ENCODE peak calls at places on chromosomes 3 and 15, in five cellular contexts. Z is AG08396, C is posterior cingulate gyrus, E is H7, N is head of caudate nucleus. A is an unnamed sample.

GRCh38 chr15:69660658-69661405 is 208.2 kb downstream of the RPLP1 start:
- DNase-seq in Z (no peak), C (no peak), E (no peak), N (no peak), A (no peak)

GRCh38 chr15:80476036-80476435 is 71.9 kb downstream of the ARNT2 start:
- DNase-seq in Z (no peak), C (no peak), E (no peak), N (no peak), A (no peak)

GRCh38 chr15:56261854-56262509 is 18.3 kb upstream of the RFX7 start:
- DNase-seq in Z (peak; percentile 7), C (no peak), E (no peak), N (no peak), A (no peak)

GRCh38 chr3:141020139-141020940 is 30.8 kb upstream of the SPSB4 start:
- DNase-seq in Z (no peak), C (no peak), E (no peak), N (no peak), A (no peak)

GRCh38 chr3:124078978-124079911 is 87.3 kb upstream of the ROPN1 start:
- DNase-seq in Z (peak; percentile 41), C (no peak), E (no peak), N (peak; percentile 66), A (no peak)

GRCh38 chr3:13420051-13420816 is at the start of gene NUP210:
- DNase-seq in Z (no peak), C (no peak), E (peak; percentile 97), N (peak; percentile 71), A (no peak)

GRCh38 chr3:184486614-184487013 is 75.0 kb upstream of the EPHB3 start:
- DNase-seq in Z (no peak), C (no peak), E (no peak), N (no peak), A (no peak)

GRCh38 chr3:4351164-4351855 is 48.1 kb downstream of the SETMAR start:
- DNase-seq in Z (peak; percentile 18), C (no peak), E (no peak), N (no peak), A (no peak)

GRCh38 chr15:68409736-68410370 is 22.1 kb downstream of the ITGA11 start:
- DNase-seq in Z (no peak), C (no peak), E (no peak), N (peak; percentile 5), A (no peak)

GRCh38 chr3:126034481-126035361 is 49.2 kb downstream of the SLC41A3 start:
- DNase-seq in Z (no peak), C (no peak), E (no peak), N (no peak), A (no peak)

A was measured in non-pigmented ciliary epithelial cell.